ENCODE peak calls at places on chromosome 3, in six cellular contexts. I is GM23338, P is HCT116, E is hepatocyte, Z is neural progenitor cell, Y is SK-N-SH. F is an unnamed sample. For H3K36me3, the result is how much of the 10 kb centered on the place peaks cover.

GRCh38 chr3:194254032-194254431 is 97.1 kb downstream of the CPN2 start:
- DNase-seq in I (no peak), P (no peak), E (no peak), Z (no peak), Y (no peak), F (no peak)

GRCh38 chr3:156723182-156723619 is 48.8 kb downstream of the TIPARP start:
- DNase-seq in I (no peak), P (no peak), E (no peak), Z (no peak), Y (no peak), F (no peak)

GRCh38 chr3:65479967-65480366 is 558.8 kb downstream of the MAGI1 start:
- DNase-seq in I (no peak), P (no peak), E (no peak), Z (no peak), Y (no peak), F (no peak)

GRCh38 chr3:114880078-114880477 is 267.0 kb downstream of the ZBTB20 start:
- DNase-seq in I (no peak), P (peak), E (no peak), Z (peak), Y (no peak), F (no peak)

GRCh38 chr3:66035763-66036477 is 2.8 kb downstream of the MAGI1 start:
- DNase-seq in I (peak), P (no peak), E (peak), Z (peak), Y (no peak), F (no peak)

GRCh38 chr3:164320962-164321361 is 757.3 kb downstream of the SI start:
- DNase-seq in I (no peak), P (no peak), E (no peak), Z (no peak), Y (no peak), F (no peak)

GRCh38 chr3:45985532-45986302 is 9.9 kb downstream of the FYCO1 start:
- DNase-seq in I (no peak), P (no peak), E (no peak), Z (no peak), Y (no peak), F (no peak)

GRCh38 chr3:149872589-149872988 is 59.6 kb downstream of the RNF13 start:
- DNase-seq in I (no peak), P (no peak), E (no peak), Z (no peak), Y (no peak), F (no peak)

GRCh38 chr3:43959498-43960447 is 269.0 kb downstream of the ABHD5 start:
- DNase-seq in I (no peak), P (no peak), E (no peak), Z (peak), Y (no peak), F (no peak)

GRCh38 chr3:186782542-186783069 is 771 bp upstream of the EIF4A2 start:
- DNase-seq in I (no peak), P (no peak), E (no peak), Z (no peak), Y (peak), F (peak)

GRCh38 chr3:143952569-143953069 is 19.0 kb upstream of the DIPK2A start:
- DNase-seq in I (peak), P (no peak), E (no peak), Z (peak), Y (no peak), F (no peak)

GRCh38 chr3:131544557-131544956 is 41.8 kb upstream of the MRPL3 start:
- DNase-seq in I (no peak), P (no peak), E (no peak), Z (no peak), Y (no peak), F (no peak)

GRCh38 chr3:71305246-71306206 is 278.0 kb downstream of the FOXP1 start:
- DNase-seq in I (peak), P (no peak), E (peak), Z (peak), Y (no peak), F (no peak)

GRCh38 chr3:136250862-136251460 is 821 bp downstream of the PCCB start:
- DNase-seq in I (peak), P (no peak), E (peak), Z (peak), Y (peak), F (peak)

GRCh38 chr3:154182322-154182922 is 61.2 kb downstream of the ARHGEF26 start:
- DNase-seq in I (no peak), P (no peak), E (no peak), Z (no peak), Y (no peak), F (no peak)

GRCh38 chr3:162278834-162279233 is 782.2 kb downstream of the OTOL1 start:
- DNase-seq in I (no peak), P (no peak), E (no peak), Z (no peak), Y (no peak), F (no peak)

GRCh38 chr3:124032351-124032880 is 40.5 kb upstream of the ROPN1 start:
- DNase-seq in I (peak), P (no peak), E (peak), Z (peak), Y (peak), F (no peak)

GRCh38 chr3:12193485-12194165 is 34.9 kb upstream of the TIMP4 start:
- DNase-seq in I (no peak), P (peak), E (peak), Z (no peak), Y (no peak), F (no peak)

GRCh38 chr3:114569186-114569585 is 275.4 kb downstream of the TIGIT start:
- DNase-seq in I (no peak), P (no peak), E (no peak), Z (no peak), Y (no peak), F (no peak)

GRCh38 chr3:3629911-3630310 is 169.3 kb upstream of the LRRN1 start:
- DNase-seq in I (no peak), P (no peak), E (no peak), Z (no peak), Y (no peak), F (no peak)

GRCh38 chr3:141708367-141708766 is 29.7 kb upstream of the RNF7 start:
- DNase-seq in I (no peak), P (no peak), E (no peak), Z (no peak), Y (no peak), F (no peak)

GRCh38 chr3:156553705-156554356 is 1.1 kb downstream of the SSR3 start:
- DNase-seq in I (peak), P (peak), E (peak), Z (no peak), Y (peak), F (peak)

GRCh38 chr3:159872374-159873109 is 116.1 kb upstream of the IL12A start:
- DNase-seq in I (peak), P (peak), E (no peak), Z (no peak), Y (no peak), F (no peak)
- TF ChIP-seq CTCF in I (no peak), P (no peak), E (no peak), Z (no peak), Y (peak), F (peak)

DNA sequence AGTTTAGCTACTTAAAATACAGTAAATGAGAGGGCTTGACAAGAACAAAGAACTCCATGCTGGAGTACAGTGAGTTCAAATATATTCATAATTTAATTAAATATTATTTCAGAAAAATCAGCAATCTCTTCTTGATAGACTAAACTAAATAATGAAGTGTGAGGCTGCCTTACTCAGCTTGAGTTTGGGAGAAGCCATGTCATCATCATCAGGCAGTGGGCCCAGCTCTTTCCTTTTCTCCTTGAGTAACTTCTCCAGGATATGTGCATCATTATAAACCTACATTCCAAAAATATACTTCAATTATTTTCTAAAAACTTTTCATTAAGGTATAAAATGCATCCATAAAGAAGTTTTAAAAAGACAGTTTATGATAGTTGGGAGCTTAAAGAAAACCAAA is 70.5 kb downstream of the PBRM1 start:
- DNase-seq in I (no peak), P (no peak), E (no peak), Z (no peak), Y (no peak), F (no peak)
- H3K36me3 ChIP-seq in I (under half), P (under half), E (under half), Z (under half), Y (under half), F (half or more)

GRCh38 chr3:196504556-196504955 is 988 bp upstream of the RNF168 start:
- DNase-seq in I (no peak), P (no peak), E (no peak), Z (no peak), Y (no peak), F (no peak)

GRCh38 chr3:196501316-196502064 is 2.1 kb downstream of the RNF168 start:
- DNase-seq in I (peak), P (no peak), E (no peak), Z (peak), Y (no peak), F (peak)

GRCh38 chr3:196502775-196503181 is 790 bp downstream of the RNF168 start:
- DNase-seq in I (peak), P (no peak), E (peak), Z (peak), Y (peak), F (peak)

GRCh38 chr3:196506687-196507086 is 3.1 kb upstream of the RNF168 start:
- DNase-seq in I (peak), P (no peak), E (no peak), Z (no peak), Y (no peak), F (no peak)
- TF ChIP-seq EZH2phosphoT487 in I (no peak), P (no peak), E (no peak), Z (no peak), Y (no peak), F (no peak)

GRCh38 chr3:47423548-47424145 is 42.8 kb downstream of the PTPN23 start:
- DNase-seq in I (no peak), P (no peak), E (no peak), Z (no peak), Y (no peak), F (no peak)

GRCh38 chr3:47420511-47421484 is 40.0 kb downstream of the PTPN23 start:
- DNase-seq in I (peak), P (peak), E (peak), Z (peak), Y (peak), F (peak)

GRCh38 chr3:47422743-47423142 is 41.9 kb downstream of the PTPN23 start:
- DNase-seq in I (no peak), P (no peak), E (no peak), Z (no peak), Y (no peak), F (no peak)

GRCh38 chr3:47420044-47420430 is 39.2 kb downstream of the PTPN23 start:
- DNase-seq in I (no peak), P (no peak), E (no peak), Z (no peak), Y (peak), F (no peak)

DNA sequence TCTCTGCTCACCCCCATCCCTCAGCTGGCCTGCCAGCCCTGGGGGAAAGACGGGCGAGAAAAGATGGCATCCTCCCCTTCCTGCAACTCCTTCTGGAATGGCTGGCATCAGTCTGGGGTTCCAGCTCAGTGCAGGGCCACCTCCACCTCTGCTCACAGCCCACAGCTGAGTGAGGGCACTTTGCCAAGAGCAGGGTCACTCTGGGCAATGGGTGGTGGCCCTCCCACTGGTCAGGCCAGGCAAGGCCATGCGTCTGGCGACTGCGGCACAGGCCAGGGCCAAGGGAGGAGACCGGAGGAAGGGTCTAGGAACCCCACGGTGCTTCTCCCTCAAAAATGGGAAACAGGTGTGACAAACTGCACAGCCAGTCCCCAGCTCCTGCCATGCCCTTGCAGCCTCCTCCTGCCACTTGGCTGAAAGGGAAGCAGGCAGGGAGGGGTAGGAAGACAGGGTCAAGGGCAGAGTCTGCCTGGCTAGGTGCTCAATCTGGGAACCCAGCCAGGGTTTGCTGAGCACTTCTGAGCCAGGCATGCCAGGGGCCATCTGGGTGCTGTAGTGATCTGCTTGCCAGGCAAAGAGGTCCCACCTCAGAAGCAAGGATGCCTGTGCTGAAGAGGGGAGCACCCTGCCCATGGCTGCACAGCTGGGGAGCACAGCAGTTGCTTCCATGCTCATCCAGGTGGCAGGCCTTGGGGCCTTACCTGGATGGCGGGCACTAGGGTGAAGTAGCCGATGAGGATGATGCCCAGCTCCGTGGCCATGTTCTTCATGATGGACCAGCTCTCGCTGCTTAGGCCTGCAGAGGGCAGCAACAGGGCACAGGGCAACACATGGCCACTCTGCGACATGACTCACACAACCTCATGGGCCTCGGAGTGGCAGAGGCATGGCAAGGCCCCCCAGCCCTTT is 41.2 kb downstream of the PTPN23 start:
- DNase-seq in I (no peak), P (no peak), E (no peak), Z (no peak), Y (peak), F (no peak)
- TF ChIP-seq CTCF in I (peak), P (peak), E (peak), Z (no peak), Y (peak), F (peak)

DNA sequence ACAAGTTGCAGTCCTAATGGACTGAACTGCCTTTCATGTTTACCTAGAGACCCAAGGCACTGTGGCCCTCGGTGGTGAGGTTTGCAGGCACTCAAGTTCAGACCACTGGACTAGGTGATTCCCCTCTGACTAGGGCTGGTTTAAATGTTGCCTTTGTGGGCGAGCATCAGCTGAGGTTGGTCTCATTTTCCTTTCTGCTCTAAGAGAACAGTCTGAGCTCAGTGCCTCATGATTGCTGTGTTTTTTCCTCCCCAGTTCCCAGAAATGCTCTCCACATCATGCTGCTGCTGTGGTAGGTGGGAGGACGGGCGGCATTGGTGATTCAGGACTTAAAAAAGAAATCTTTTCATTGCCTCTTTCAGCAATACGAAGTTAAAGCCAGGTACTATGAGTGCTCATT is 237.2 kb downstream of the MBNL1 start:
- DNase-seq in I (no peak), P (no peak), E (no peak), Z (no peak), Y (no peak), F (no peak)
- H3K36me3 ChIP-seq in I (under half), P (under half), E (under half), Z (under half), Y (under half), F (under half)

GRCh38 chr3:178443634-178444033 is 92.6 kb upstream of the KCNMB2 start:
- DNase-seq in I (no peak), P (no peak), E (no peak), Z (no peak), Y (no peak), F (no peak)

GRCh38 chr3:178444416-178444815 is 91.8 kb upstream of the KCNMB2 start:
- DNase-seq in I (no peak), P (no peak), E (no peak), Z (no peak), Y (no peak), F (no peak)

GRCh38 chr3:178445139-178445538 is 91.1 kb upstream of the KCNMB2 start:
- DNase-seq in I (no peak), P (no peak), E (no peak), Z (no peak), Y (no peak), F (no peak)

GRCh38 chr3:178451799-178452198 is 84.4 kb upstream of the KCNMB2 start:
- DNase-seq in I (peak), P (no peak), E (no peak), Z (no peak), Y (no peak), F (no peak)

GRCh38 chr3:178446054-178446453 is 90.2 kb upstream of the KCNMB2 start:
- DNase-seq in I (no peak), P (no peak), E (no peak), Z (no peak), Y (no peak), F (no peak)
- TF ChIP-seq EZH2phosphoT487 in I (no peak), P (no peak), E (no peak), Z (no peak), Y (no peak), F (no peak)